ENCODE peak calls at places on chromosomes 11 and 22, in four cellular contexts. One of them, this sample, is unnamed.

GRCh38 chr22:22833488-22833887 is 54.1 kb upstream of the IGLL5 start:
- DNase-seq in NCI-H460: no peak
- DNase-seq in EL: no peak
- DNase-seq in breast epithelium: no peak
- DNase-seq in this sample: no peak

GRCh38 chr22:46583571-46583970 is 36.6 kb upstream of the GRAMD4 start:
- DNase-seq in breast epithelium: no peak
- DNase-seq in NCI-H460: no peak
- DNase-seq in EL: no peak
- DNase-seq in this sample: no peak

GRCh38 chr11:92107331-92107730 is 117.3 kb upstream of the FAT3 start:
- DNase-seq in EL: no peak
- DNase-seq in NCI-H460: no peak
- DNase-seq in breast epithelium: no peak
- DNase-seq in this sample: no peak

GRCh38 chr11:2853997-2854560 is 31.5 kb downstream of the CDKN1C start:
- DNase-seq in NCI-H460: no peak
- DNase-seq in breast epithelium: no peak
- DNase-seq in EL: no peak
- DNase-seq in this sample: no peak

GRCh38 chr22:25950101-25950500 is 208.1 kb downstream of the MYO18B start:
- DNase-seq in NCI-H460: no peak
- DNase-seq in breast epithelium: no peak
- DNase-seq in EL: no peak
- DNase-seq in this sample: no peak

GRCh38 chr11:70078095-70078795 is at the start of gene ANO1:
- DNase-seq in breast epithelium: no peak
- DNase-seq in EL: no peak
- DNase-seq in NCI-H460: no peak
- DNase-seq in this sample: no peak

GRCh38 chr22:17699696-17700330 is 61.3 kb downstream of the BCL2L13 start:
- DNase-seq in breast epithelium: no peak
- DNase-seq in EL: no peak
- DNase-seq in NCI-H460: no peak
- DNase-seq in this sample: no peak

GRCh38 chr22:48574776-48575566 is 1252.7 kb downstream of the BRD1 start:
- DNase-seq in EL: peak; percentile 5
- DNase-seq in NCI-H460: peak; percentile 61
- DNase-seq in breast epithelium: no peak
- DNase-seq in this sample: peak; percentile 17